ENCODE peak calls at places on chromosomes 12 and 14, in four cellular contexts. I is GM12878, T is SK-N-SH, W is K562. B is an unnamed sample. For H3K4me1, the result is how much of the 10 kb centered on the place peaks cover.

GRCh38 chr12:132505105-132505851 is 15.3 kb downstream of the FBRSL1 start:
- DNase-seq in W (no peak), T (no peak), I (no peak), B (no peak)

GRCh38 chr14:78104130-78104529 is 66.0 kb upstream of the NRXN3 start:
- DNase-seq in T (no peak), W (no peak), I (no peak), B (no peak)

GRCh38 chr12:15304296-15304695 is 18.0 kb upstream of the PTPRO start:
- DNase-seq in T (no peak), W (no peak), I (no peak), B (no peak)

GRCh38 chr12:64894827-64895475 is 70.5 kb downstream of the TBC1D30 start:
- DNase-seq in T (no peak), I (no peak), W (no peak), B (no peak)

GRCh38 chr14:104882325-104882973 is 17.4 kb downstream of the CEP170B start:
- DNase-seq in I (no peak), W (peak), T (peak), B (no peak)

GRCh38 chr12:18414671-18415070 is 153.4 kb downstream of the PIK3C2G start:
- DNase-seq in I (no peak), T (no peak), W (no peak), B (no peak)

GRCh38 chr14:35355981-35356839 is 48.3 kb downstream of the NFKBIA start:
- DNase-seq in T (no peak), I (no peak), W (peak), B (peak)

GRCh38 chr12:39795481-39795880 is 175.9 kb upstream of the ABCD2 start:
- DNase-seq in W (no peak), T (no peak), I (no peak), B (no peak)

GRCh38 chr12:90102957-90103652 is 394.5 kb upstream of the ATP2B1 start:
- DNase-seq in I (peak), W (peak), T (peak), B (peak)

GRCh38 chr12:54272214-54272613 is 7.7 kb downstream of the CBX5 start:
- DNase-seq in W (no peak), I (no peak), T (no peak), B (no peak)

GRCh38 chr14:95683793-95684192 is 2.4 kb upstream of the TCL1B start:
- DNase-seq in I (no peak), W (peak), T (no peak), B (peak)

GRCh38 chr14:105275267-105275946 is 25.4 kb downstream of the BRF1 start:
- DNase-seq in T (no peak), I (no peak), W (no peak), B (no peak)

GRCh38 chr12:84772281-84772680 is 140.3 kb downstream of the SLC6A15 start:
- DNase-seq in T (no peak), I (no peak), W (no peak), B (no peak)

GRCh38 chr12:102902093-102902492 is 15.0 kb downstream of the PAH start:
- DNase-seq in T (no peak), I (no peak), W (no peak), B (no peak)

GRCh38 chr12:95218164-95218851 is 701 bp downstream of the VEZT start:
- DNase-seq in I (peak), W (peak), T (no peak), B (no peak)

GRCh38 chr14:104291123-104292000 is 153.0 kb downstream of the KIF26A start:
- DNase-seq in T (peak), W (no peak), I (no peak), B (no peak)

GRCh38 chr12:47828967-47829482 is 9.3 kb upstream of the HDAC7 start:
- DNase-seq in I (no peak), T (peak), W (peak), B (no peak)

GRCh38 chr14:39324097-39324496 is 90.4 kb downstream of the MIA2 start:
- DNase-seq in T (no peak), W (no peak), I (no peak), B (no peak)

GRCh38 chr14:76780360-76780759 is 19.1 kb downstream of the VASH1 start:
- DNase-seq in T (no peak), I (no peak), W (no peak), B (no peak)

GRCh38 chr12:53098354-53098981 is 1.0 kb downstream of the IGFBP6 start:
- DNase-seq in I (no peak), W (peak), T (no peak), B (no peak)

GRCh38 chr14:68282479-68283377 is 463.1 kb downstream of the RAD51B start:
- DNase-seq in W (no peak), T (no peak), I (peak), B (peak)

GRCh38 chr12:32560520-32560919 is 118.6 kb upstream of the DNM1L start:
- DNase-seq in I (no peak), T (no peak), W (no peak), B (no peak)

GRCh38 chr12:129701536-129702165 is 202.2 kb downstream of the TMEM132D start:
- DNase-seq in I (no peak), W (no peak), T (no peak), B (no peak)

GRCh38 chr14:105260826-105261438 is 12.6 kb downstream of the BTBD6 start:
- DNase-seq in I (no peak), W (no peak), T (no peak), B (no peak)

GRCh38 chr12:20547788-20548575 is 147.2 kb upstream of the SLCO1C1 start:
- DNase-seq in I (no peak), W (no peak), T (no peak), B (no peak)

GRCh38 chr14:54796961-54797360 is 105.7 kb downstream of the GCH1 start:
- DNase-seq in T (no peak), W (no peak), I (no peak), B (no peak)

GRCh38 chr14:64745511-64746041 is 41.4 kb downstream of the PLEKHG3 start:
- DNase-seq in W (no peak), T (no peak), I (no peak), B (peak)

GRCh38 chr14:104749111-104749649 is 3.8 kb upstream of the SIVA1 start:
- DNase-seq in W (no peak), T (no peak), I (no peak), B (peak)

GRCh38 chr12:71440393-71441349 is 1.1 kb downstream of the LGR5 start:
- DNase-seq in W (peak), I (no peak), T (peak), B (peak)

GRCh38 chr12:105409881-105410471 is 79.5 kb downstream of the C12orf75 start:
- DNase-seq in W (no peak), T (peak), I (no peak), B (no peak)

GRCh38 chr14:61218765-61219164 is 62.4 kb downstream of the TMEM30B start:
- DNase-seq in T (peak), W (no peak), I (no peak), B (no peak)

GRCh38 chr12:89618113-89618862 is 90.3 kb downstream of the ATP2B1 start:
- DNase-seq in T (no peak), W (no peak), I (no peak), B (no peak)

GRCh38 chr12:24565300-24565699 is 383.6 kb downstream of the BCAT1 start:
- DNase-seq in T (no peak), I (no peak), W (no peak), B (no peak)

GRCh38 chr14:36976571-36977023 is 195.8 kb downstream of the SLC25A21 start:
- DNase-seq in T (no peak), W (peak), I (no peak), B (peak)

GRCh38 chr12:94174576-94174975 is 26.2 kb downstream of the PLXNC1 start:
- DNase-seq in W (no peak), I (no peak), T (no peak), B (no peak)

GRCh38 chr12:48827513-48828096 is 9.3 kb downstream of the CACNB3 start:
- DNase-seq in I (no peak), T (no peak), W (no peak), B (no peak)

GRCh38 chr12:31035944-31036665 is 37.6 kb upstream of the DDX11 start:
- DNase-seq in I (no peak), W (no peak), T (no peak), B (no peak)

DNA sequence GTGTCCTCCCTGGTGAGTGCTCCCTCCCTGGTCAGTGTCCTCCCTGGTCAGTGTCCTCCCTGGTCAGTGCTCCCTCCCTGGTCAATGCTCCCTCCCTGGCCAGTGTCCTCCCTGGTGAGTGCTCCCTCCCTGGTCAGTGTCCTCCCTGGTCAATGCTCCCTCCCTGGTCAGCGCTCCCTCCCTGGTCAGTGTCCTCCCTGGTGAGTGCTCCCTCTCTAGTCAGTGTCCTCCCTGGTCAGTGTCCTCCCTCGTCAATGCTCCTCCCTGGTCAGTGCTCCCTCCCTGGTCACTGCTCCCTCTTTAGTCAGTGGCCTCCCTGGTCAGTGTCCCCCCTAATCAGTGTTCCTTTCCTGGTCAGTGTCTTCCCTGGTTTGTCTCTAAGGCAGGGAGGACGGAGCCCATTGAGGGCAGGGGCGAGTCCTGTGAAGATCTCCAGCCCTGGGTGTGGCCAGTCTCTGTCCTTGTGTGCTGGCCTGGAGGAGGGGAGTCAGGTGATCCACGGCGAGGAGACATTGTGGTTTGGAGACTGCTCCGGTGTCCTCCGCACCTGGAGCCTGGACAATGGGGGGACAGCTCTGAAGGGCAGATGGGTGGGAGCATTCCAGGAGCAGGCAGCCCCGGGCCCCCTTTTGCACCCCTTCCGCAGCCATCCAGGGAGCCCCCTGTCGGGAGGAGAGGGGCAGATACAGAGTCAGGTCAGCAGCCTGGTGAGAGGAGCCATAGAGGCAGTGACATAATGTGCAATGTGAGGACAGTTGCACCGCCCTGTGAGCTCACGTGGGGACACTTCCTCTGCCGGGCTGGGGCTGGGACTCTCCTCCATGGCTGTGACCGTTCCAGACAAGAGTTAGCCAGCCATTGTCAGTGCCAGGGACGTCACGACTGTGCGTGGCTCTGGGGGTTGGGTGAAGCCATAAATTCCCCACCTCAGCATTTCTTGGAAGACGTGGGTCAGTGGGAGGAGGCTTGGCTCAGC is 93.4 kb downstream of the ADGRD1 start:
- DNase-seq in W (peak), I (no peak), T (no peak), B (no peak)
- H3K4me1 ChIP-seq in W (under half), I (under half), T (under half), B (under half)

GRCh38 chr14:97730706-97731105 is 933.5 kb downstream of the VRK1 start:
- DNase-seq in T (no peak), W (no peak), I (no peak), B (no peak)
- TF ChIP-seq ZBTB33 in T (no peak), W (no peak), I (no peak), B (no peak)

GRCh38 chr12:6218526-6218925 is 18.3 kb downstream of the CD9 start:
- DNase-seq in I (no peak), W (no peak), T (no peak), B (no peak)
- TF ChIP-seq GABPA in I (no peak), W (no peak), T (no peak), B (no peak)

GRCh38 chr12:66002812-66003211 is 127.7 kb downstream of the LLPH start:
- DNase-seq in I (no peak), W (no peak), T (no peak), B (no peak)

GRCh38 chr12:66000958-66001357 is 129.6 kb downstream of the LLPH start:
- DNase-seq in T (no peak), I (no peak), W (no peak), B (no peak)

GRCh38 chr12:65998031-65998430 is 132.5 kb downstream of the LLPH start:
- DNase-seq in W (no peak), T (no peak), I (no peak), B (no peak)

GRCh38 chr12:65998536-65999530 is 131.7 kb downstream of the LLPH start:
- DNase-seq in W (no peak), T (no peak), I (no peak), B (no peak)

DNA sequence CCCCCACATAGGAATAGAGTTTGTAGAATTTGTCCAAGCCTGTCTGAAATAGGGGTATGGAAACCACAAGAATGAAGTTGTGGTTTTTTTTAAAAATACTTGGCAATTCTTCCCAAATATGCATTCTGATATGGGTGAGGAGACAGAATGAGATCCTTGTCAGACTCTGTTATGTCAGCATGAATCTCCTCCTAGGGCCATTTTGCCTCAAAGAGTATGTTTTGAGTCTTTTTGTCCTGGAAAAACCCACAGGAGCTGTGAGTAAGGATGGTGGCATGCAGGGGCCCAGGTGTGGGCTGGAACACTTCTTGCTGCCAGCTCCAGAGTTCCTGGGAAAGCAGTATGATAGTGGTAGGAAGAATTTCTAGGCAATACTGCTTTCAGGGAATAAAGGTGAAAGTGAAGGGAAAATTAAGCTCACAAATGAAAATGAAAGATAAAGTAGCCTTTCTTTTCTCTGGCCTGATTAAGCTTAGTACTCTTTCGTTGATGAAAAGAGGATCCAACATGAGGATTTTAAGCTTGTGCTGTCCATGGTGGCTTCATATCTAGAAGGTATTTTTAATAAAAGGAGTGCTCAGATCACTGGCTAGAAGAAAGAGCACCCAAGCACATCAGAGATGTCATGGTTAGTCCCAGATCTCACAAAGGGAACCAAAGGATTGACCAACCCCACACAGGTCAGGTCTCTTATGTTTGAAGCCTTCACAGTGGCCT is 130.8 kb downstream of the LLPH start:
- DNase-seq in T (no peak), I (no peak), W (no peak), B (no peak)
- H3K4me1 ChIP-seq in T (under half), I (under half), W (under half), B (under half)